ENCODE peak calls at places on chromosome 18, in nine cellular contexts. V, Z, N, M, R, P, F, S and U are unnamed samples.

GRCh38 chr18:31657823-31658669 is 26.3 kb downstream of the B4GALT6 start:
- DNase-seq in V (no peak), F (no peak), Z (no peak), M (no peak), P (no peak), N (no peak), S (no peak), R (no peak), U (no peak)

GRCh38 chr18:37297106-37297505 is 268.5 kb downstream of the CELF4 start:
- DNase-seq in Z (no peak), R (no peak), V (no peak), S (no peak), N (no peak), F (no peak), M (no peak), P (no peak), U (no peak)

GRCh38 chr18:59063912-59064311 is 75.8 kb upstream of the SEC11C start:
- DNase-seq in V (no peak), P (no peak), M (no peak), S (no peak), Z (no peak), N (no peak), R (no peak), F (no peak), U (no peak)

GRCh38 chr18:53606792-53607191 is 617.7 kb downstream of the MBD2 start:
- DNase-seq in S (no peak), R (no peak), N (no peak), F (no peak), P (no peak), M (no peak), Z (no peak), V (no peak), U (no peak)

GRCh38 chr18:37334494-37335125 is 231.0 kb downstream of the CELF4 start:
- DNase-seq in P (no peak), V (no peak), R (no peak), S (no peak), Z (no peak), M (no peak), F (no peak), N (no peak), U (no peak)

GRCh38 chr18:3451989-3452749 is 2.2 kb downstream of the TGIF1 start:
- DNase-seq in R (no peak), P (peak; percentile 74), F (peak; percentile 67), S (peak; percentile 70), M (peak; percentile 77), V (peak; percentile 65), Z (peak; percentile 55), N (no peak), U (peak; percentile 66)

GRCh38 chr18:71784777-71785176 is 759.4 kb downstream of the CBLN2 start:
- DNase-seq in N (no peak), P (no peak), F (no peak), Z (no peak), M (no peak), V (no peak), S (peak; percentile 51), R (no peak), U (peak; percentile 57)

GRCh38 chr18:69400253-69400975 is at the start of gene DOK6:
- DNase-seq in S (peak; percentile 53), F (peak; percentile 66), V (peak; percentile 39), N (peak; percentile 93), Z (peak; percentile 25), M (no peak), R (peak; percentile 12), P (peak; percentile 49), U (peak; percentile 81)

GRCh38 chr18:54909538-54909937 is 49.7 kb downstream of the CCDC68 start:
- DNase-seq in V (no peak), S (no peak), R (no peak), F (no peak), M (no peak), N (no peak), P (no peak), Z (no peak), U (no peak)

GRCh38 chr18:33906046-33906445 is 318.7 kb downstream of the NOL4 start:
- DNase-seq in M (no peak), N (no peak), V (no peak), Z (no peak), S (no peak), F (no peak), R (no peak), P (no peak), U (no peak)

GRCh38 chr18:37261246-37261927 is 304.2 kb downstream of the CELF4 start:
- DNase-seq in Z (no peak), P (no peak), S (no peak), V (no peak), N (no peak), R (no peak), F (no peak), M (no peak), U (no peak)

GRCh38 chr18:35962320-35962719 is 10.2 kb upstream of the RMP24 start:
- DNase-seq in V (no peak), P (no peak), S (no peak), M (no peak), N (no peak), Z (no peak), F (no peak), R (no peak), U (no peak)

GRCh38 chr18:21298351-21298750 is 56.3 kb downstream of the GREB1L start:
- DNase-seq in V (no peak), S (no peak), Z (no peak), R (no peak), F (no peak), N (no peak), M (no peak), P (no peak), U (no peak)

GRCh38 chr18:12741351-12741750 is 38.5 kb downstream of the PSMG2 start:
- DNase-seq in N (no peak), Z (no peak), S (no peak), V (no peak), M (no peak), P (no peak), R (peak; percentile 36), F (no peak), U (no peak)

GRCh38 chr18:80009661-80010550 is 21.5 kb upstream of the TXNL4A start:
- DNase-seq in R (peak; percentile 69), V (peak; percentile 56), N (peak; percentile 96), S (peak; percentile 38), Z (no peak), P (peak; percentile 47), M (peak; percentile 84), F (peak; percentile 80), U (peak; percentile 84)

GRCh38 chr18:79402977-79403722 is 7.4 kb downstream of the NFATC1 start:
- DNase-seq in F (peak; percentile 79), Z (peak; percentile 67), R (no peak), M (peak; percentile 63), V (peak; percentile 61), S (peak; percentile 75), N (no peak), P (peak; percentile 72), U (peak; percentile 59)

GRCh38 chr18:9015689-9016088 is 86.8 kb upstream of the NDUFV2 start:
- DNase-seq in N (no peak), Z (no peak), R (no peak), F (no peak), M (no peak), P (no peak), S (no peak), V (no peak), U (no peak)
- H3K4me3 ChIP-seq in N (no peak overlapping the region), Z (no peak overlapping the region), R (no peak overlapping the region), F (no peak overlapping the region), M (no peak overlapping the region), P (no peak overlapping the region), S (no peak overlapping the region), V (no peak overlapping the region), U (no peak overlapping the region)

DNA sequence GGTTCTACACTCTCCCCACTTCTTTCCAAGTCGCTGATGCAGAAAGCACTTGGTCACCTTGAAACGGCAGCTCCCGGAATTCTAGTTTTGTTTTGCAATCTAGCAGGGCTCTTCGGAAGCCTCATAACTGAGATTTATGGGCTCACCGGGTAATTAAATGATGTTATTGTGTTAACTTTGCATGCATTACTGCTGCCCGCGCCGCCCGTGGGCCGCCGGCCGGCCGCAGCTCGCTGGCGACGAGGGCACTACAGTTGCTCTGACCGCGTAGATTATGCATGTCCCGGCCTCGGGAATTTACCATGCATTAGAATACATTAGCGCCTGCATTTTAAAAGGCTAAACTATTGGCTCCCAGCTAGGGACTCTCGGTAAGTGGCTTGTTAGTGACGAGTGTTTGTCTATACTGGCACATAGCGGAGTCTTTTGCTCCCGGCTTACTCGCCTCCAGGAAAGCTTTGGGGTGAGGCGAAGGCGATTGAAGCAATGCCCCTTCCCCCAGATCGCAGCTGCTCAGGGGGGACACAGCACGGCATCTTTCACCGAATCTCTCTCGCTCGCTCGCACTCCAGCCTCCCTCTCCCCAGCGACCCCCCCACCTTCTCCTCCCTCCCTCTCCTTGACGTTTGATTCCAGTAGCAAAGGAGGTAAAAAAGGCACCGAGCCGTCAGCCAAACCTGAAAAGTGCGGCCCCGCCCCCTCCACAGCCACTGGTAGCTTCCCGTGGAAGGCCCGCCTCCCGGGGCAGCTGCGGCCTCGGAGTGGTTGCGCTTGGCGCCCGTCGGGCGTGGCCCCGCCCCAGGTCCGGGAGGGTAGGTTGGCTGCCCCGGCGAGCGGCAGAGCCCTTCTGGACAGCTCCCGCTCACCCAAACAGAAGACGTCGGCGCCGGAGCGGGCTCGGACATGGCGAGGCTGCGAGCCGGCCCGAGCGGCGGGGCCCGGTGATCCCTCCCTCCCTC is at the start of gene ONECUT2:
- DNase-seq in N (no peak), P (peak; percentile 95), S (peak; percentile 91), V (peak; percentile 86), R (peak; percentile 87), F (peak; percentile 91), Z (peak; percentile 62), M (peak; percentile 88), U (peak; percentile 96)
- TF ChIP-seq POLR2A in N (no peak), P (no peak), S (no peak), V (no peak), R (peak; percentile 29), F (no peak), Z (no peak), M (no peak), U (no peak)

GRCh38 chr18:26479065-26479685 is 69.2 kb downstream of the KCTD1 start:
- DNase-seq in F (no peak), N (no peak), S (no peak), M (no peak), Z (no peak), R (no peak), V (no peak), P (no peak), U (no peak)
- H3K4me3 ChIP-seq in F (no peak overlapping the region), N (no peak overlapping the region), S (no peak overlapping the region), M (no peak overlapping the region), Z (no peak overlapping the region), R (no peak overlapping the region), V (peak overlapping the region; percentile 0), P (no peak overlapping the region), U (peak overlapping the region; percentile 49)

GRCh38 chr18:26210147-26210546 is 16.1 kb upstream of the TAF4B start:
- DNase-seq in V (no peak), M (no peak), P (no peak), R (no peak), N (no peak), F (no peak), Z (no peak), S (no peak), U (no peak)

DNA sequence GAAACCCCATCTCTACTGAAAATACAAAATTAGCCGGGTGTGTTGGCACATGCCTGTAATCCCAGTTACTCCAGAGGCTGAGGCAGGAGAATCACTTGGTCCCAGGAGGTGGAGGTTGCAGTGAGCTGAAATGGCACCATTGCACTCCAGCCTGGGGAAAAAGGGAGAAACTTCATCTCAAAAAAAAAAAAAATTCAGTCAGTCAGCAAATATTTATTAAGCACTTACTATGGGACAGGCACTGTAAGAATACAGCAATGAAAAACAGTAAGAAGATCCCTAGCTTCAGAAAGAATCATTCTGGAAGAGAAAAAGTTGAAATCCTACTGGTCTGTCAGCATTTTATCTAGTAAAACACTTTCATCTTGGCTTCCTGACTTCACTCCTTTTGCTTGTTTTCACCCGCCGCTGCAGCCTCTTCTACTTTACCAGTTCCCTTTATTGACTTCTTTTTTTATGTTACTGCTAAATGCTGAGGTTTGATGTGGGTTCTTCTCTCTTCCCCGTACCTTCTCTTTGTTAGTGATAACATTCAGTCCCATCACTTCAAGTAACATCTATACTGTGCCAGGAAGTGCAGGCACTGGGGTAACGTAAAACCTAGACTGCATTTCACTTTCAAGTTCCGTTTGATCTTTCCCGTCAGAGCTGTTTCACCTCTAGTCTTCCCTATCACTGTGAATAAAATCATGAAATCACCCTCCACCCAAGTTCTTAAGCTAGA is 10.8 kb upstream of the TAF4B start:
- DNase-seq in P (no peak), Z (no peak), S (no peak), N (no peak), R (no peak), F (no peak), M (no peak), V (no peak), U (no peak)
- TF ChIP-seq POLR2A in P (no peak), Z (no peak), S (no peak), N (no peak), R (no peak), F (no peak), M (no peak), V (no peak), U (no peak)